ENCODE peak calls at places on chromosomes 2 and 18, in five cellular contexts. K is fibroblast of the conjunctiva; F is effector memory CD4-positive, alpha-beta T cell; D is activated naive CD4-positive, alpha-beta T cell treated with Interleukin-2 at 50 U/mL for 16 hours; O is stimulated activated CD4-positive, alpha-beta T cell treated with anti-CD3 and anti-CD28 coated beads, Interleukin-2, amount 100 ng/mL, for 4 hours. P is an unnamed sample.

GRCh38 chr2:154375625-154376020 is 322.9 kb upstream of the KCNJ3 start:
- DNase-seq in K (peak), F (no peak), D (no peak), O (no peak), P (no peak)

GRCh38 chr2:138275881-138276280 is 225.7 kb upstream of the SPOPL start:
- DNase-seq in K (no peak), F (no peak), D (no peak), O (no peak), P (no peak)

GRCh38 chr18:3256693-3257626 is 5.0 kb upstream of the MYL12B start:
- DNase-seq in K (no peak), F (no peak), D (no peak), O (no peak), P (no peak)

GRCh38 chr18:45839415-45840395 is 14.2 kb downstream of the SIGLEC15 start:
- DNase-seq in K (peak), F (no peak), D (no peak), O (no peak), P (peak)

GRCh38 chr2:31383471-31384153 is 30.9 kb downstream of the XDH start:
- DNase-seq in K (no peak), F (no peak), D (no peak), O (no peak), P (no peak)

GRCh38 chr18:55321268-55322175 is 266.5 kb downstream of the TCF4 start:
- DNase-seq in K (peak), F (no peak), D (no peak), O (no peak), P (no peak)

GRCh38 chr18:25503567-25504081 is 151.7 kb upstream of the ZNF521 start:
- DNase-seq in K (peak), F (no peak), D (no peak), O (no peak), P (no peak)

GRCh38 chr2:240934701-240935100 is 28.6 kb downstream of the CROCC2 start:
- DNase-seq in K (no peak), F (no peak), D (no peak), O (no peak), P (no peak)

GRCh38 chr2:46909153-46909552 is 6.5 kb downstream of the MCFD2 start:
- DNase-seq in K (no peak), F (no peak), D (no peak), O (no peak), P (no peak)

GRCh38 chr2:178291703-178292102 is 97.4 kb downstream of the OSBPL6 start:
- DNase-seq in K (no peak), F (no peak), D (no peak), O (no peak), P (no peak)

GRCh38 chr2:120436885-120437603 is 91.1 kb downstream of the INHBB start:
- DNase-seq in K (peak), F (no peak), D (peak), O (no peak), P (no peak)

GRCh38 chr2:73728711-73729110 is 8.4 kb downstream of the TPRKB start:
- DNase-seq in K (no peak), F (no peak), D (no peak), O (no peak), P (no peak)

GRCh38 chr2:63432373-63432772 is 155.9 kb downstream of the WDPCP start:
- DNase-seq in K (peak), F (no peak), D (no peak), O (no peak), P (no peak)

GRCh38 chr2:8821276-8822217 is 15.9 kb downstream of the KIDINS220 start:
- DNase-seq in K (peak), F (no peak), D (no peak), O (no peak), P (no peak)

GRCh38 chr18:73679941-73680700 is 467.5 kb downstream of the FBXO15 start:
- DNase-seq in K (no peak), F (no peak), D (no peak), O (no peak), P (no peak)

GRCh38 chr18:58861353-58861752 is 3.3 kb upstream of the ZNF532 start:
- DNase-seq in K (no peak), F (no peak), D (no peak), O (no peak), P (no peak)

GRCh38 chr2:119234021-119235019 is 10.7 kb downstream of the STEAP3 start:
- DNase-seq in K (no peak), F (no peak), D (no peak), O (no peak), P (no peak)

GRCh38 chr2:232563580-232563979 is 13.1 kb downstream of the EIF4E2 start:
- DNase-seq in K (no peak), F (no peak), D (no peak), O (no peak), P (no peak)

GRCh38 chr2:198309673-198310280 is 505.4 kb downstream of the PLCL1 start:
- DNase-seq in K (peak), F (peak), D (peak), O (peak), P (peak)